ENCODE peak calls at places on chromosome 11, in nine cellular contexts. M is body of pancreas, Z is tibial nerve, D is tibial artery, R is kidney, K is IMR-90, N is H1, V is Caco-2, G is pancreas. L is an unnamed sample.
A peak's percentile ranks its signal among the peaks of the same experiment; 100 is the strongest.

GRCh38 chr11:44538375-44539054 is 26.9 kb upstream of the CD82 start:
- DNase-seq in M (peak; percentile 71), Z (peak; percentile 44), N (peak; percentile 92), D (peak; percentile 79), R (peak; percentile 90), V (peak; percentile 83), G (peak; percentile 87), K (peak; percentile 56), L (peak; percentile 73)

GRCh38 chr11:22263613-22264012 is 70.7 kb downstream of the ANO5 start:
- DNase-seq in Z (no peak), M (no peak), R (no peak), N (no peak), D (no peak), V (no peak), K (no peak), G (no peak), L (no peak)

GRCh38 chr11:134366279-134366678 is 34.5 kb downstream of the GLB1L2 start:
- DNase-seq in M (no peak), D (no peak), N (no peak), Z (no peak), G (no peak), R (no peak), K (no peak), V (no peak), L (no peak)

GRCh38 chr11:69662806-69663205 is 12.3 kb downstream of the LTO1 start:
- DNase-seq in V (no peak), N (no peak), D (peak; percentile 38), G (peak; percentile 49), M (no peak), K (no peak), R (peak; percentile 46), Z (no peak), L (no peak)

GRCh38 chr11:106391771-106392412 is 314.4 kb downstream of the AASDHPPT start:
- DNase-seq in G (no peak), K (peak; percentile 68), V (no peak), M (no peak), R (no peak), D (no peak), N (no peak), Z (no peak), L (no peak)

GRCh38 chr11:16880184-16880583 is 134.0 kb downstream of the PLEKHA7 start:
- DNase-seq in Z (no peak), K (no peak), R (no peak), N (no peak), G (no peak), D (no peak), M (no peak), V (no peak), L (no peak)

GRCh38 chr11:67648140-67648795 is 2.3 kb downstream of the ACY3 start:
- DNase-seq in Z (no peak), D (no peak), N (peak; percentile 64), V (peak; percentile 58), R (no peak), G (peak; percentile 69), M (peak; percentile 72), K (no peak), L (no peak)

GRCh38 chr11:67700548-67701262 is 26.3 kb upstream of the ALDH3B2 start:
- DNase-seq in D (no peak), V (no peak), Z (no peak), K (no peak), N (no peak), M (no peak), G (no peak), R (no peak), L (no peak)

GRCh38 chr11:11157201-11157600 is 195.8 kb downstream of the CSNK2A3 start:
- DNase-seq in N (no peak), R (no peak), Z (no peak), V (peak; percentile 68), M (no peak), D (no peak), G (no peak), K (peak; percentile 8), L (no peak)

GRCh38 chr11:46551261-46551660 is 42.6 kb downstream of the AMBRA1 start:
- DNase-seq in R (no peak), Z (no peak), K (no peak), G (no peak), V (no peak), D (no peak), M (no peak), N (no peak), L (no peak)

GRCh38 chr11:22879615-22880014 is 19.3 kb upstream of the CCDC179 start:
- DNase-seq in D (no peak), N (no peak), V (no peak), R (no peak), M (no peak), K (peak; percentile 40), G (no peak), Z (no peak), L (no peak)

GRCh38 chr11:106446961-106447360 is 369.5 kb downstream of the AASDHPPT start:
- DNase-seq in R (no peak), M (no peak), Z (no peak), G (no peak), N (no peak), V (peak; percentile 37), D (no peak), K (no peak), L (no peak)

GRCh38 chr11:114090976-114091375 is 31.5 kb downstream of the ZBTB16 start:
- DNase-seq in G (no peak), R (no peak), N (no peak), Z (no peak), D (no peak), M (no peak), V (no peak), K (no peak), L (no peak)
- H3K4me1 ChIP-seq in G (peaks cover 53% of the 10 kb centered on the region), R (peaks cover 8% of the 10 kb centered on the region), N (no peaks in the 10 kb centered on the region), Z (peaks cover 49% of the 10 kb centered on the region), D (peaks cover 14% of the 10 kb centered on the region), M (peaks cover 98% of the 10 kb centered on the region), V (peaks cover 21% of the 10 kb centered on the region), K (no peaks in the 10 kb centered on the region), L (peaks cover 32% of the 10 kb centered on the region)

DNA sequence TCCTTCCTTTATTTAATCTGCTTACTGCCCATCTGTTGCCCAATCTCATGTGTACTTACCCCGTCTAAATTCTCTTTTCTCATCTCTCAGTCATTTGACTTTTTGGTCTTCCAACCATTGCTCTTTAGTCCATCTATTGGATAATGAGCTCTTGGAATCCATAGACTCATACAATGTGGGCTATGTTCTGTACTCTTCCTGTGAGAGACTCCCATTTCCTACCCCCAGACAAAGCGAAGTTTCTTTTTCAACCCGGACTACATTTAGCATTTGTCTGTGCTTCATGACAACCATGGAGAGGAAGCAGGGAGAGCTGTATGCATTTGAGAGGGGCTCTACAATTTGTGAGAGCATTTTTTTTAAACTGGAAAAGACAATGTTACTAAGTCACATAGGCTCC is 4.0 kb upstream of the ARHGAP42 start:
- DNase-seq in D (no peak), G (no peak), M (no peak), K (no peak), Z (no peak), V (no peak), N (no peak), R (no peak), L (no peak)
- H3K4me1 ChIP-seq in D (no peaks in the 10 kb centered on the region), G (no peaks in the 10 kb centered on the region), M (peaks cover 8% of the 10 kb centered on the region), K (peaks cover 2% of the 10 kb centered on the region), Z (peaks cover 11% of the 10 kb centered on the region), V (no peaks in the 10 kb centered on the region), N (no peaks in the 10 kb centered on the region), R (no peaks in the 10 kb centered on the region), L (no peaks in the 10 kb centered on the region)

DNA sequence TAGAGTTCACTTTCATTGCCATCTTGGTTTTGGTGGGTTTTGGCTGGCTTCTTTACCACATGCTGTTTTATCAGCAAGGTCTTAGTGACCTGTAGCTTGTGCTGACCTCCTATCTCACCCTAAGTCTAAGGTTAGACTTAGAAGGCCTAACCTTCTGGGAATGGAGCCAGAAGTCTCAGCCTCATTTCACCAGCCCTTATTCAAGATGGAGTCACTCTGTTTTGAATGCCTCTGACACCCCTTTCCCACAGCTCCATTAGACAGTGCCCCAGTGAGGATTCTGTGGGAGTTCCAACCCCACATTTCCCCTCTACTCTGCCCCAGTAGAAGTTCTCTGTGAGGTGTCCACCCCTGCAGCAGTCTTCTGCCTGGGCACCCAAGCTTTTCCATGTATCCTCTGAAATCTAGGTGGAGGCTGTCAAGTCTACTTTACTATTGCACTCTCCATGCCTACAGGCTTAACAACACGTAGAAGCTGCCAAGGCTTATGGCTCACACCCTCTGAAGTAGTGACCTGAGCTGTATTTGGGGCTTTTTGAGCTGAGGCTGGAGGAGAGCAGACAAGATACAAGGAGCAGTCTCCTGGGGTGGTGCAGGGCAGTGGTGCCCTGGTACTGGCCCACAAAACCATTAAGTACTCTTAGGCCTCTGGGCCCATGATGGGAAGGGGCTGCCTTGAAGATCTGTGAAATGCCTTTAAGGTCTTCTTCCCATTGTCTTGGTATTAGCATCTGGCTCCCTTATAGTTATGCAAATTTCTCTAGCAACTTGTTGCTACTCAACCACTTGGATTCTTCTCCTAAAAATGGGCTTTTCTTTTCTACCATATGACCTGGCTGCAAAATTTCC is 65.9 kb upstream of the SC5D start:
- DNase-seq in V (no peak), G (no peak), Z (no peak), M (no peak), N (no peak), K (no peak), R (no peak), D (no peak), L (no peak)
- H3K4me1 ChIP-seq in V (peaks cover 5% of the 10 kb centered on the region), G (no peaks in the 10 kb centered on the region), Z (no peaks in the 10 kb centered on the region), M (peaks cover 3% of the 10 kb centered on the region), N (no peaks in the 10 kb centered on the region), K (no peaks in the 10 kb centered on the region), R (peaks cover 8% of the 10 kb centered on the region), D (no peaks in the 10 kb centered on the region), L (no peaks in the 10 kb centered on the region)

GRCh38 chr11:88329563-88330250 is 7.8 kb downstream of the CTSC start:
- DNase-seq in G (no peak), D (no peak), K (no peak), N (no peak), Z (no peak), R (no peak), V (no peak), M (no peak), L (no peak)
- H3K4me1 ChIP-seq in G (no peaks in the 10 kb centered on the region), D (no peaks in the 10 kb centered on the region), K (peaks cover 2% of the 10 kb centered on the region), N (peaks cover 10% of the 10 kb centered on the region), Z (no peaks in the 10 kb centered on the region), R (peaks cover 8% of the 10 kb centered on the region), V (no peaks in the 10 kb centered on the region), M (no peaks in the 10 kb centered on the region), L (no peaks in the 10 kb centered on the region)

DNA sequence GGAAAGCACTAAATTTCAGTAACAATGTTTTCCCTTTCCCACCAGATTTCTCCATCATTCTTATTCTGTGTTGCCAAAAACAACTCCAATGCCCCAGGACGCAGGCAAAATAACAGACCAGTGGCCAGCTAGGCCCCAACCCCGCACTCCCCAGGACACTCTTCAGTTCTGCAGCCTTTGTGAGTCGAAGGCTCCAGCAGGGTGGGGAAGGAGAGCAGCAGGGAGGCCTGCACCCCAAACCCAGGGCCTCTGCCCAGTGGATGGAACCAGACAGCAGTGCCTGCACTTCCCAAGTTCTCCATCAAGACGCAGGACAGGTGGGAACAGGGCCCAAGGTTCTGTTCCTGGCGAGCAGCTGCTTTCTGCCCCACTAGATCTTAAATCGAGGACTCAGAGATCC is 34.4 kb downstream of the PPP2R1B start:
- DNase-seq in K (no peak), Z (no peak), R (no peak), D (peak; percentile 74), N (peak; percentile 42), G (no peak), M (no peak), V (no peak), L (no peak)
- H3K4me1 ChIP-seq in K (peaks cover 49% of the 10 kb centered on the region), Z (peaks cover 70% of the 10 kb centered on the region), R (peaks cover 51% of the 10 kb centered on the region), D (peaks cover 7% of the 10 kb centered on the region), N (peaks cover 4% of the 10 kb centered on the region), G (peaks cover 59% of the 10 kb centered on the region), M (peaks cover 65% of the 10 kb centered on the region), V (no peaks in the 10 kb centered on the region), L (peaks cover 18% of the 10 kb centered on the region)

L was measured in uterus.